ENCODE peak calls at places on chromosomes 1 and 21, in seven cellular contexts. H is ovary, N is gastrocnemius medialis, Z is suprapubic skin, W is heart left ventricle, F is stomach, A is breast epithelium. P is an unnamed sample.
A peak's percentile ranks its signal among the peaks of the same experiment; 100 is the strongest.

GRCh38 chr1:209674957-209675566 is at the start of gene G0S2:
- DNase-seq in H (peak; percentile 76), N (peak; percentile 77), Z (peak; percentile 76), W (peak; percentile 90), F (peak; percentile 83), A (peak; percentile 54), P (peak; percentile 91)

GRCh38 chr1:68112835-68113243 is 62.4 kb upstream of the DIRAS3 start:
- DNase-seq in H (peak; percentile 44), N (no peak), Z (no peak), W (no peak), F (no peak), A (no peak), P (no peak)

GRCh38 chr21:46096997-46097825 is 701 bp upstream of the COL6A2 start:
- DNase-seq in H (peak; percentile 51), N (no peak), Z (peak; percentile 74), W (peak; percentile 61), F (peak; percentile 24), A (peak; percentile 52), P (peak; percentile 70)

GRCh38 chr1:236108027-236108648 is 34.2 kb upstream of the GPR137B start:
- DNase-seq in H (no peak), N (no peak), Z (no peak), W (no peak), F (no peak), A (no peak), P (no peak)

GRCh38 chr1:150192012-150192411 is 42.3 kb downstream of the PLEKHO1 start:
- DNase-seq in H (no peak), N (no peak), Z (no peak), W (no peak), F (no peak), A (no peak), P (no peak)

GRCh38 chr21:18117116-18117515 is 127.5 kb upstream of the CHODL start:
- DNase-seq in H (no peak), N (no peak), Z (no peak), W (no peak), F (no peak), A (no peak), P (no peak)

GRCh38 chr1:198669023-198669698 is 30.3 kb downstream of the PTPRC start:
- DNase-seq in H (no peak), N (no peak), Z (no peak), W (no peak), F (no peak), A (no peak), P (peak; percentile 40)

GRCh38 chr21:46208761-46209721 is 19.5 kb downstream of the LSS start:
- DNase-seq in H (no peak), N (no peak), Z (peak; percentile 56), W (peak; percentile 55), F (no peak), A (peak; percentile 38), P (peak; percentile 67)

GRCh38 chr1:3459051-3459908 is 4.8 kb downstream of the ARHGEF16 start:
- DNase-seq in H (no peak), N (no peak), Z (no peak), W (peak; percentile 42), F (no peak), A (no peak), P (no peak)

GRCh38 chr1:111563619-111564018 is 56.0 kb upstream of the RAP1A start:
- DNase-seq in H (no peak), N (no peak), Z (no peak), W (no peak), F (no peak), A (no peak), P (no peak)

GRCh38 chr1:196649990-196650389 is 1.9 kb upstream of the CFH start:
- DNase-seq in H (no peak), N (no peak), Z (no peak), W (no peak), F (no peak), A (no peak), P (no peak)

GRCh38 chr1:248821101-248821500 is 4.6 kb downstream of the SH3BP5L start:
- DNase-seq in H (no peak), N (no peak), Z (no peak), W (no peak), F (no peak), A (no peak), P (peak; percentile 57)

GRCh38 chr1:228778946-228779345 is 43.7 kb downstream of the RHOU start:
- DNase-seq in H (no peak), N (peak; percentile 61), Z (no peak), W (no peak), F (no peak), A (no peak), P (no peak)

GRCh38 chr1:212640223-212640885 is 31.8 kb downstream of the ATF3 start:
- DNase-seq in H (no peak), N (no peak), Z (peak; percentile 5), W (no peak), F (no peak), A (no peak), P (no peak)

GRCh38 chr1:164064501-164064900 is 494.5 kb upstream of the PBX1 start:
- DNase-seq in H (no peak), N (no peak), Z (no peak), W (no peak), F (no peak), A (no peak), P (no peak)

GRCh38 chr1:43285269-43285986 is at the start of gene C1orf210:
- DNase-seq in H (no peak), N (no peak), Z (peak; percentile 76), W (no peak), F (peak; percentile 94), A (peak; percentile 89), P (peak; percentile 67)

GRCh38 chr21:15788847-15789548 is 59.2 kb downstream of the USP25 start:
- DNase-seq in H (no peak), N (no peak), Z (no peak), W (no peak), F (no peak), A (no peak), P (no peak)

GRCh38 chr1:228156518-228156875 is 6.8 kb downstream of the GJC2 start:
- DNase-seq in H (no peak), N (no peak), Z (peak; percentile 56), W (peak; percentile 47), F (no peak), A (no peak), P (peak; percentile 71)

GRCh38 chr1:8428441-8428840 is 110.5 kb downstream of the SLC45A1 start:
- DNase-seq in H (no peak), N (no peak), Z (no peak), W (no peak), F (no peak), A (no peak), P (no peak)

GRCh38 chr1:33057095-33057494 is 20.4 kb upstream of the AK2 start:
- DNase-seq in H (no peak), N (no peak), Z (no peak), W (no peak), F (no peak), A (no peak), P (no peak)

GRCh38 chr1:201686709-201687455 is 142.1 kb upstream of the IPO9 start:
- DNase-seq in H (no peak), N (peak; percentile 35), Z (no peak), W (no peak), F (no peak), A (no peak), P (no peak)

GRCh38 chr1:26788515-26788785 is 700 bp downstream of the PIGV start:
- DNase-seq in H (no peak), N (no peak), Z (no peak), W (no peak), F (no peak), A (no peak), P (no peak)

GRCh38 chr1:6029351-6029750 is 16.3 kb upstream of the KCNAB2 start:
- DNase-seq in H (no peak), N (no peak), Z (no peak), W (peak; percentile 40), F (no peak), A (no peak), P (no peak)

GRCh38 chr21:26801524-26801923 is 43.7 kb downstream of the ADAMTS1 start:
- DNase-seq in H (no peak), N (no peak), Z (no peak), W (no peak), F (no peak), A (no peak), P (no peak)

GRCh38 chr1:212287261-212287895 is 2.2 kb downstream of the PPP2R5A start:
- DNase-seq in H (no peak), N (no peak), Z (no peak), W (no peak), F (no peak), A (no peak), P (no peak)

GRCh38 chr1:117290855-117291254 is 76.4 kb upstream of the MAN1A2 start:
- DNase-seq in H (no peak), N (no peak), Z (no peak), W (no peak), F (no peak), A (no peak), P (no peak)

GRCh38 chr1:109264379-109264755 is 15.0 kb downstream of the CELSR2 start:
- DNase-seq in H (no peak), N (no peak), Z (no peak), W (no peak), F (no peak), A (no peak), P (no peak)
- H3K27ac ChIP-seq in H (no peak overlapping the region), N (no peak overlapping the region), Z (no peak overlapping the region), W (no peak overlapping the region), F (no peak overlapping the region), A (peak overlapping the region; percentile 77), P (no peak overlapping the region)

GRCh38 chr1:180363596-180363995 is 133.5 kb downstream of the LHX4 start:
- DNase-seq in H (no peak), N (no peak), Z (no peak), W (no peak), F (no peak), A (no peak), P (no peak)
- H3K4me1 ChIP-seq in H (peaks cover 6% of the 10 kb centered on the region), N (peaks cover 5% of the 10 kb centered on the region), Z (no peaks in the 10 kb centered on the region), W (no peaks in the 10 kb centered on the region), F (no peaks in the 10 kb centered on the region), A (no peaks in the 10 kb centered on the region), P (peaks cover 9% of the 10 kb centered on the region)

GRCh38 chr21:43865471-43866181 is 603 bp downstream of the AGPAT3 start:
- DNase-seq in H (peak; percentile 55), N (no peak), Z (no peak), W (peak; percentile 81), F (peak; percentile 69), A (no peak), P (peak; percentile 91)

GRCh38 chr21:43867332-43867703 is 2.3 kb downstream of the AGPAT3 start:
- DNase-seq in H (no peak), N (no peak), Z (no peak), W (no peak), F (no peak), A (no peak), P (peak; percentile 34)

GRCh38 chr21:43867936-43868335 is 2.9 kb downstream of the AGPAT3 start:
- DNase-seq in H (no peak), N (no peak), Z (no peak), W (no peak), F (no peak), A (no peak), P (no peak)

GRCh38 chr21:43866233-43866632 is 1.2 kb downstream of the AGPAT3 start:
- DNase-seq in H (peak; percentile 59), N (peak; percentile 44), Z (no peak), W (no peak), F (no peak), A (no peak), P (peak; percentile 78)

GRCh38 chr21:43866659-43867331 is 1.8 kb downstream of the AGPAT3 start:
- DNase-seq in H (no peak), N (no peak), Z (no peak), W (no peak), F (peak; percentile 78), A (no peak), P (peak; percentile 78)
- TF ChIP-seq POLR2A in H (no peak), N (no peak), Z (no peak), W (no peak), F (no peak), A (no peak), P (no peak)

GRCh38 chr1:224540535-224540934 is 75.6 kb upstream of the CNIH3 start:
- DNase-seq in H (no peak), N (no peak), Z (no peak), W (no peak), F (no peak), A (no peak), P (no peak)
- H3K27ac ChIP-seq in H (no peak overlapping the region), N (no peak overlapping the region), Z (no peak overlapping the region), W (no peak overlapping the region), F (no peak overlapping the region), A (no peak overlapping the region), P (no peak overlapping the region)

P was measured in spleen.